ENCODE peak calls at places on chromosome 7, in nine cellular contexts. V, E, K, I, Y, Z, X, D and W are unnamed samples.

GRCh38 chr7:128254470-128254869 is 13.4 kb downstream of the LEP start:
- DNase-seq in E (no peak), Z (no peak), K (no peak), D (no peak), V (no peak), I (no peak), X (no peak), Y (no peak), W (no peak)

GRCh38 chr7:73308074-73308664 is 457 bp downstream of the NSUN5 start:
- DNase-seq in I (no peak), K (no peak), D (no peak), X (no peak), Y (no peak), V (no peak), Z (no peak), E (no peak), W (no peak)

GRCh38 chr7:133571066-133571465 is 318.2 kb downstream of the EXOC4 start:
- DNase-seq in D (no peak), E (no peak), X (no peak), V (no peak), Z (no peak), Y (no peak), K (no peak), I (no peak), W (no peak)

GRCh38 chr7:29955799-29956476 is 33.7 kb downstream of the SCRN1 start:
- DNase-seq in Y (no peak), X (no peak), D (peak), K (no peak), V (no peak), I (no peak), Z (no peak), E (no peak), W (no peak)

GRCh38 chr7:84829719-84830118 is 357.1 kb downstream of the SEMA3D start:
- DNase-seq in I (no peak), V (no peak), K (no peak), Y (no peak), E (no peak), X (no peak), D (no peak), Z (no peak), W (no peak)

GRCh38 chr7:130938661-130939060 is 204.7 kb upstream of the KLF14 start:
- DNase-seq in Z (peak), E (no peak), I (no peak), V (no peak), D (no peak), Y (no peak), K (no peak), X (peak), W (no peak)

GRCh38 chr7:89926721-89927120 is 227.5 kb upstream of the STEAP1 start:
- DNase-seq in X (no peak), Z (no peak), I (no peak), E (no peak), K (no peak), Y (no peak), D (no peak), V (no peak), W (no peak)

GRCh38 chr7:53811555-53812079 is 730.6 kb upstream of the VSTM2A start:
- DNase-seq in D (no peak), Y (peak), V (no peak), Z (no peak), K (no peak), X (no peak), I (no peak), E (no peak), W (no peak)

GRCh38 chr7:42454006-42454405 is 217.0 kb upstream of the GLI3 start:
- DNase-seq in K (no peak), Y (no peak), E (no peak), D (no peak), I (no peak), Z (no peak), V (no peak), X (no peak), W (no peak)

GRCh38 chr7:12244129-12244528 is 33.0 kb downstream of the TMEM106B start:
- DNase-seq in E (peak), V (peak), Y (peak), D (no peak), I (no peak), Z (no peak), X (no peak), K (no peak), W (peak)

GRCh38 chr7:133703547-133703946 is 423.6 kb upstream of the LRGUK start:
- DNase-seq in Y (peak), E (no peak), I (no peak), Z (no peak), X (no peak), K (no peak), D (no peak), V (no peak), W (no peak)

GRCh38 chr7:74078461-74078860 is 5.1 kb upstream of the LIMK1 start:
- DNase-seq in X (no peak), Y (no peak), I (no peak), V (no peak), K (no peak), D (no peak), E (no peak), Z (no peak), W (no peak)

GRCh38 chr7:116788542-116789197 is 73.7 kb upstream of the CAPZA2 start:
- DNase-seq in D (no peak), Z (no peak), Y (no peak), I (no peak), X (no peak), V (no peak), K (no peak), E (no peak), W (no peak)

GRCh38 chr7:82141427-82141826 is 302.1 kb downstream of the CACNA2D1 start:
- DNase-seq in E (no peak), Z (no peak), X (no peak), K (no peak), I (no peak), D (no peak), Y (peak), V (no peak), W (no peak)

GRCh38 chr7:128937647-128938523 is at the start of gene IRF5:
- DNase-seq in Y (peak), X (no peak), E (peak), K (no peak), D (peak), Z (no peak), V (peak), I (no peak), W (peak)

GRCh38 chr7:47638679-47639306 is 56.9 kb upstream of the TNS3 start:
- DNase-seq in V (no peak), K (no peak), X (no peak), Z (no peak), I (no peak), Y (no peak), D (peak), E (no peak), W (no peak)

GRCh38 chr7:80106498-80107113 is 28.0 kb upstream of the GNAI1 start:
- DNase-seq in Z (no peak), X (no peak), V (no peak), Y (no peak), K (no peak), D (no peak), E (no peak), I (no peak), W (no peak)